ENCODE peak calls at places on chromosomes 2 and 18, in five cellular contexts. B is GM12892, P is heart left ventricle, Z is NB4, S is body of pancreas. K is an unnamed sample.

GRCh38 chr2:227377461-227378351 is 1.4 kb downstream of the TM4SF20 start:
- DNase-seq in B (no peak), P (no peak), Z (no peak), S (no peak), K (no peak)

GRCh38 chr2:113277474-113278072 is 1.1 kb downstream of the PAX8 start:
- DNase-seq in B (no peak), P (no peak), Z (no peak), S (no peak), K (no peak)

GRCh38 chr2:131076707-131077106 is 16.6 kb downstream of the FAM168B start:
- DNase-seq in B (no peak), P (no peak), Z (no peak), S (no peak), K (no peak)

GRCh38 chr2:31136732-31137131 is 1.5 kb downstream of the GALNT14 start:
- DNase-seq in B (no peak), P (no peak), Z (no peak), S (no peak), K (no peak)

GRCh38 chr18:48643262-48643661 is 104.4 kb downstream of the CTIF start:
- DNase-seq in B (no peak), P (no peak), Z (no peak), S (no peak), K (no peak)

GRCh38 chr2:48543895-48544294 is 13.9 kb downstream of the STON1 start:
- DNase-seq in B (no peak), P (no peak), Z (no peak), S (no peak), K (no peak)

GRCh38 chr2:193963472-193964119 is 1693.4 kb upstream of the SLC39A10 start:
- DNase-seq in B (no peak), P (no peak), Z (peak), S (no peak), K (no peak)

GRCh38 chr2:235390108-235390815 is 103.6 kb upstream of the AGAP1 start:
- DNase-seq in B (no peak), P (no peak), Z (peak), S (no peak), K (no peak)

GRCh38 chr2:10078704-10079191 is 1.5 kb downstream of the CYS1 start:
- DNase-seq in B (no peak), P (no peak), Z (no peak), S (no peak), K (no peak)

GRCh38 chr2:9741110-9741509 is 102.2 kb upstream of the TAF1B start:
- DNase-seq in B (no peak), P (no peak), Z (no peak), S (no peak), K (peak)

GRCh38 chr2:120820263-120820884 is 84.7 kb downstream of the GLI2 start:
- DNase-seq in B (no peak), P (no peak), Z (no peak), S (no peak), K (no peak)
- TF ChIP-seq POLR2A in B (no peak), P (no peak), Z (no peak), S (no peak), K (no peak)

GRCh38 chr2:28582595-28582994 is 86.7 kb downstream of the PLB1 start:
- DNase-seq in B (no peak), P (no peak), Z (no peak), S (no peak), K (no peak)

GRCh38 chr2:28583899-28584553 is 88.2 kb downstream of the PLB1 start:
- DNase-seq in B (no peak), P (peak), Z (peak), S (peak), K (peak)

GRCh38 chr2:28581312-28581711 is 85.5 kb downstream of the PLB1 start:
- DNase-seq in B (no peak), P (no peak), Z (no peak), S (no peak), K (no peak)

GRCh38 chr2:28580078-28580477 is 84.2 kb downstream of the PLB1 start:
- DNase-seq in B (no peak), P (no peak), Z (no peak), S (no peak), K (no peak)

GRCh38 chr2:28582152-28582551 is 86.3 kb downstream of the PLB1 start:
- DNase-seq in B (no peak), P (no peak), Z (no peak), S (no peak), K (no peak)
- TF ChIP-seq POLR2A in B (no peak), P (no peak), Z (no peak), S (no peak), K (no peak)

DNA sequence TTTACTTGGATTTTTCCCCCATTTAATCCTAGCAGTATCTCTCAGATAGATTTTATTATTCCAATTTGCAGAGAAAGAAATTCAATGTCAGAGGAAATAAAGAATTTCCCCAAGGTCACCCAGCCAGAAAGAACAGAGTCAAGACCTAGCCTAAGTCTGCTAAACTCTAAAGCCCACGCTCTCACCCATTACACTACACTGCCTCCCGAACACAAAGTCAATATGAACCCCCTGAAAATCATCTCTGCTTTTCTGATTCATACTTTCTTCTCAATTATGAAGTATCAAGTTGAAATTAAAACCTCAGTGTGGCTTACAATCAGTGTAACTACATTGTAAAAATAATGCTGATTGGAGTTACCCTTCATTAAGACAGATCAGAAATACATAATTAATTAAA is 89.6 kb downstream of the METTL8 start:
- DNase-seq in B (no peak), P (no peak), Z (no peak), S (no peak), K (no peak)
- TF ChIP-seq POLR2A in B (no peak), P (no peak), Z (no peak), S (no peak), K (no peak)

DNA sequence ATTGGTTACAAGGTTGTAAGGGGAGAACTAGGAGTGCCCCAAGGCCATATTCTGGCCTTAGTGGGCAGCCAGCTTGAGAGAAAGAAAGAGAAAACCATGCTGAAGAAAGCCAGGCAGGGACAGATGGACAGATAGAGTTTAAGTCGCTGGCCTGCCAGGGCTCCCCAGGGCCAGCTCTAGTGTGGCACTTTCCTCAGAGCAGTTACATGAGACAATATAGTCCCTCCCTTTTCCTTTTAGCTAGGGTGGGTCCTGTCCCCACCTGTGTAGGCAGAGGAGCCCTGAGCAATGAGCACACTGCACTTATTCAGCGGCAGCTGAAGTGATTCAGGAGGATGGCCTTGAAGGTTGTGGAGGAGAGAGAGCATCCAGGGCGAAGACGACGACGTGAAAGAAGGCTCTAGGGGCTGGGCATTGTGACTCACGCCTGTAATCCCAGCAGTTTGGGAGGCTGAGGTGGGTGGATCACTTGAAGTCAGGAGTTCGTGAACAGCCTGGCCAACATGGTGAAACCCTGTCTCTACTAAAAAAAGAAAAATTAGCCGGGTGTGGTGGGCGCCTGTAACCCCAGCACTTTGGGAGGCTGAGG is 152.0 kb upstream of the SLC1A4 start:
- DNase-seq in B (no peak), P (no peak), Z (peak), S (no peak), K (no peak)
- TF ChIP-seq POLR2A in B (no peak), P (no peak), Z (no peak), S (no peak), K (no peak)

GRCh38 chr18:12948055-12948804 is 419 bp downstream of the SEH1L start:
- DNase-seq in B (peak), P (peak), Z (peak), S (peak), K (peak)
- TF ChIP-seq POLR2A in B (peak), P (no peak), Z (peak), S (peak), K (peak)

DNA sequence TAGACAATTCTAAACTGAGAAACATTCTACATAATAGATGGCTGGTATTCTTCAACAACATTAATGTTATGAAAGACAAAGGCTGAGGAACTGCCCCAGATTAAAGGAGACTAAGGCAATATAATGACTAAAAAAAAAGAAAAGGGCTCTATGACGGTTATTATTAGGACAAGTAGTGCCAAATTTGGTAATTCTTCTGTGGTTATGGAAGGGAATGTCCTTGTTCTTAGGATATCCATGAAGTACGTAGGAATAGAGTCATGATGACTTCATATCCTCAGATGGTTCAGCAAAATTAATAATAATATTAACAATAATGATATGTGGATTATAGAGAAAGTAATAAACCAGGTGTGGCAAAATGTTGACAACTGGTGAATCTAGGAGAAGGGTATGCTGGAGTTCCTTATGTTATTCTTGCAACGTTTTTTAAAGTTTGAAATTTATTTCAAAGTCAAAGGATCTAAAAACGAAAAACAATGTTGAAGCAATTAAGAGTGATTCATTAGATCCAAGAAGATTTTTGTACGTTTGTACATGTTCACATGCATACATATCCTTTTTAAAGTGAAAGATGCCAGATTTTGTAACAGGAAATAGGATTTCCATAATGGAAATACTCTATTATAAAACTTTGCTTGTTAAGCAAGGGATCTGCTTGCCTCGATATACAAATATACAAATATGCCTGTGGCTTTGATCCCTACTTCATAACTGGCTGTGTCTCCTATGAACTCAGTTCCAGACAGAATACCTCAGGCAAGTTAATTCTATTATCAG is 27.7 kb upstream of the STRN start:
- DNase-seq in B (no peak), P (no peak), Z (no peak), S (no peak), K (no peak)
- TF ChIP-seq POLR2A in B (no peak), P (no peak), Z (no peak), S (no peak), K (no peak)

DNA sequence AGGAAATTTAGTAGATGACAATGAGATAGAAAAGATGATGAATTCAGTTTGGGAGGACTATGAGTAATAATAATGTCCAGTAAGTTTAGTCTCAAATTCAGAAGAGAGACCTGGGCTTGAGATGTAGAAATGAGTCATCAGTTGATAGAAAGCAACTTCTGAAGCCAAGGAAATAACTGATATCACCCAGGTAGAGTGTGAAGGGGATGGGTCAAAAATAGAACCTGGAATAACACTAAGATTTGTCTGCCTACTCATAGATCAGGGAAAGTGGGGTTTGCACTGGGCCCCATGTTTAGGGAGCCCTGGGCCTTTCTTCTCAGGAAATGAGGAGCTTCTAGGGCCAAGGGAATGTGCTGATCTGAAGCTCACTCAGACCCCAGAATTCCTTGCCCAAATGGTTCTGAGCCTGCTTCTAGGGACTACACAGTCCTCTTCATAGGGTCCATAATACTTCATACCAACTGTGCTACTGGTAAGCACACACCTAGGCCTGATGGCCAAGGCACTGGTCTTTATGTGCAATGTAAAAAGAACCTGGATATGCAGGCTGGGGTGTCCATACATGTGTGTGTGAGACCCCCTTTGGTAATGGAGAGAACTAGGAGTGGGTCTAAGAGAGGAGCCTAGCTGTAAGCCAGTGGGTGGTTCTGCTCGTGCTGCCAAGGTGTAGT is 141.2 kb downstream of the IKZF2 start:
- DNase-seq in B (no peak), P (no peak), Z (no peak), S (no peak), K (no peak)
- TF ChIP-seq POLR2A in B (peak), P (no peak), Z (no peak), S (no peak), K (no peak)

GRCh38 chr2:119486886-119487285 is 37.4 kb downstream of the SCTR start:
- DNase-seq in B (no peak), P (no peak), Z (no peak), S (no peak), K (no peak)
- TF ChIP-seq POLR2A in B (no peak), P (no peak), Z (no peak), S (no peak), K (no peak)

GRCh38 chr2:96869281-96869823 is 528 bp downstream of the SEMA4C start:
- DNase-seq in B (no peak), P (peak), Z (peak), S (peak), K (peak)

GRCh38 chr2:96868555-96869280 is 1.2 kb downstream of the SEMA4C start:
- DNase-seq in B (peak), P (peak), Z (peak), S (peak), K (peak)

GRCh38 chr2:96870631-96871255 is 863 bp upstream of the SEMA4C start:
- DNase-seq in B (no peak), P (no peak), Z (no peak), S (peak), K (no peak)

GRCh38 chr2:96867756-96868554 is 1.9 kb downstream of the SEMA4C start:
- DNase-seq in B (no peak), P (no peak), Z (peak), S (no peak), K (no peak)

DNA sequence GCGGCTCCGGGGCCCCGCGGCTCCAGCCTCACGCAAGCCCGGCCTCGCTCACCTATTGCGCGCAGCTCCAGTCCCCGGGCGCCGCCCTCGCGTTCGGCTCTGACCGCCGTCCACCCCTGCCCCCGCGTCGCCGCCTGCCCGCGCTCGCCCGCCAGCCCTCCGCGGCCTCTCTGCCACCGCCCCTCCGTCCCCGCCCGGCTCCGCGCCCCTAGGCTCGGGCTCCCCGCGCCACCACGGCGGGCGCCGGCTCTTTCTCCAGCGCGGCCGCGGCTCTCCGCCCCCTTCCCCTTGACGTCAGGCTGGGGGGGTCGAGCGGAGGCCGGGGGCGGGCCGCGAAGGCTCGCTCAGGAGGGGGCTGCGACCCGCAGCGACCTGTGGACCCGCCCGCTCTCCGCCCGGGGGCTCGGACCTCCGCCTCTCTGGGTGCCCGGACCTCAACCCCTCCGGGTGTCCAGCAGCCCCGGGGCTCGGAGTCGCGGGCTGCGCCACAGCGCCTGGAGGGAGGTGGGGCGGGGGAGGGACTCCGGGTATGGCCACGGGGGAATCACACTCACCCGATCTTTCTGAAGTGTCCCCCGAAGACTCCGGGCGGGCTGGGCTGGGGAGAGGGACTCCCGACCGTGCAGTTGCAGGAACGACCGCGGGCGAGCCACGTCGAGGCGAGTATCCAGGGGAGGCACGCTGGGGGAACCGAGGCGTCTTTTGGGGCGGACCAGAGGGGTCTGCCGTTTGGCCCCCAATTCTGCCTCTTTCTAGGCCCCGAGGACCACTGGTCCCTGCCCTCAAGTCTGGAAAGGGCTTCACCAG is at the start of gene SEMA4C:
- DNase-seq in B (no peak), P (peak), Z (peak), S (peak), K (peak)
- TF ChIP-seq POLR2A in B (peak), P (peak), Z (no peak), S (peak), K (peak)

DNA sequence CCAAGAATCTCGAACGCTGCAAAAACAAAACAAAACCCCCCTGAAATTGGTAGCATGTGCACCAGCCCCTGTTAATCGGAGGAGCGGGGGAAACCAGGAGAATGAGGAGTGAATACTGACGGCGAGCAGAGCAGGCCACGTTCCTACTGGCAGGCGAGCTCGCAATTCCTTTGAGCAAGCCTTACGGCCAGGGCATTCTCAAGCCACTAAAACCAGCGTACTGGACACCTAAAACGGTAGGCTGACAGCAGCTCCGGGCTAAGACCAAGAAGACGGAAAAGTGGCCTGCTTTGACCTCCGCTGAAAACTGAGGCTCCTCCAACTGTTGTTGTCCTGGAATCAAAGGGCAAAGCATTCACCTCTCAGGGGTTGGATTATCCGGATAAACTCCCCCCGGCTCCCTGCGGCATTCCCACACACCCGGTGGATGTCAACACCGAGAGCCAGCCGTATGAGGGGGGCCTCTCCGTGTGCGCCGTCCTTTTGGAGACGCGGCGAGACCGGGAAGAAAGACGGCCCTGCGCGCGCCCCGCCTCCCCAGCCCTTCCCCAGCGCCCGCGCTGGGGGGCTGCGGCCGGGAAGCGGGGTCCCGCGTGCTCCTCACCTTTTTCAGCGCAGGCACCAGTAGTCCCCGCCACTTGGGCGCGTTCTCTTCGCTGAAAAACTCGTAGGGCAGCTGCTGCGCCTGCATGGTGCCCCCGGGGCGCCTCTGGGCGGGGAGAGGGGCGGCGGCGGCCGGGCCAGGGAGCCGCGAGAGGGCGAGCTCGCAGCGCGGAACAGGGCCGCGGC is 925 bp downstream of the SOS1 start:
- DNase-seq in B (peak), P (peak), Z (peak), S (peak), K (no peak)
- TF ChIP-seq POLR2A in B (no peak), P (no peak), Z (no peak), S (peak), K (no peak)

K was measured in H54.